ENCODE peak calls at places on chromosomes 12 and 14, in four cellular contexts. One of them, this sample, is unnamed.

GRCh38 chr14:50001999-50002925 is 109.4 kb downstream of the ARF6 start:
- DNase-seq in hepatocyte: no peak
- DNase-seq in A673: no peak
- DNase-seq in left ventricle myocardium inferior: no peak
- DNase-seq in this sample: peak; percentile 62

GRCh38 chr12:131694116-131694838 is 16.6 kb upstream of the SFSWAP start:
- DNase-seq in A673: no peak
- DNase-seq in left ventricle myocardium inferior: no peak
- DNase-seq in hepatocyte: no peak
- DNase-seq in this sample: no peak

GRCh38 chr12:31507966-31508365 is 83.0 kb downstream of the DENND5B start:
- DNase-seq in A673: no peak
- DNase-seq in hepatocyte: no peak
- DNase-seq in left ventricle myocardium inferior: no peak
- DNase-seq in this sample: no peak

GRCh38 chr14:73381379-73382013 is 76.8 kb downstream of the NUMB start:
- DNase-seq in A673: no peak
- DNase-seq in hepatocyte: no peak
- DNase-seq in left ventricle myocardium inferior: no peak
- DNase-seq in this sample: no peak

GRCh38 chr14:77543240-77543551 is 44.6 kb upstream of the ISM2 start:
- DNase-seq in A673: no peak
- DNase-seq in left ventricle myocardium inferior: no peak
- DNase-seq in hepatocyte: no peak
- DNase-seq in this sample: no peak

GRCh38 chr14:74244115-74244514 is 4.9 kb downstream of the VSX2 start:
- DNase-seq in A673: no peak
- DNase-seq in hepatocyte: no peak
- DNase-seq in left ventricle myocardium inferior: no peak
- DNase-seq in this sample: no peak

GRCh38 chr12:26268841-26269553 is 73.6 kb downstream of the SSPN start:
- DNase-seq in left ventricle myocardium inferior: no peak
- DNase-seq in A673: no peak
- DNase-seq in hepatocyte: peak; percentile 31
- DNase-seq in this sample: no peak

GRCh38 chr14:30759172-30760125 is 114.9 kb upstream of the COCH start:
- DNase-seq in left ventricle myocardium inferior: no peak
- DNase-seq in A673: no peak
- DNase-seq in hepatocyte: no peak
- DNase-seq in this sample: no peak

GRCh38 chr12:52836042-52836466 is 1.9 kb upstream of the KRT79 start:
- DNase-seq in hepatocyte: no peak
- DNase-seq in A673: no peak
- DNase-seq in left ventricle myocardium inferior: no peak
- DNase-seq in this sample: peak; percentile 4

GRCh38 chr14:36852853-36853634 is 191.4 kb downstream of the PAX9 start:
- DNase-seq in A673: no peak
- DNase-seq in left ventricle myocardium inferior: no peak
- DNase-seq in hepatocyte: peak; percentile 14
- DNase-seq in this sample: no peak

GRCh38 chr12:46374286-46374685 is 1.7 kb upstream of the SLC38A2 start:
- DNase-seq in left ventricle myocardium inferior: no peak
- DNase-seq in hepatocyte: no peak
- DNase-seq in A673: no peak
- DNase-seq in this sample: no peak

GRCh38 chr14:92513966-92514843 is 624 bp downstream of the RIN3 start:
- DNase-seq in left ventricle myocardium inferior: no peak
- DNase-seq in hepatocyte: peak; percentile 52
- DNase-seq in A673: no peak
- DNase-seq in this sample: peak; percentile 65

GRCh38 chr14:20190596-20190995 is at the start of gene OR11G2:
- DNase-seq in left ventricle myocardium inferior: no peak
- DNase-seq in hepatocyte: no peak
- DNase-seq in A673: no peak
- DNase-seq in this sample: no peak

GRCh38 chr14:60161176-60162107 is 3.8 kb downstream of the DHRS7 start:
- DNase-seq in hepatocyte: no peak
- DNase-seq in A673: no peak
- DNase-seq in left ventricle myocardium inferior: no peak
- DNase-seq in this sample: no peak

GRCh38 chr12:52903855-52904508 is 894 bp downstream of the KRT8 start:
- DNase-seq in A673: no peak
- DNase-seq in left ventricle myocardium inferior: peak; percentile 31
- DNase-seq in hepatocyte: peak; percentile 86
- DNase-seq in this sample: no peak

GRCh38 chr12:117761528-117762100 is 207.2 kb downstream of the KSR2 start:
- DNase-seq in A673: no peak
- DNase-seq in left ventricle myocardium inferior: no peak
- DNase-seq in hepatocyte: no peak
- DNase-seq in this sample: no peak

GRCh38 chr14:102523200-102524025 is 13.8 kb upstream of the ANKRD9 start:
- DNase-seq in hepatocyte: peak; percentile 14
- DNase-seq in A673: peak; percentile 84
- DNase-seq in left ventricle myocardium inferior: no peak
- DNase-seq in this sample: no peak

GRCh38 chr12:49489720-49490119 is 49.1 kb upstream of the KCNH3 start:
- DNase-seq in hepatocyte: no peak
- DNase-seq in left ventricle myocardium inferior: no peak
- DNase-seq in A673: peak; percentile 41
- DNase-seq in this sample: no peak

GRCh38 chr12:3218150-3218845 is 141.1 kb downstream of the TSPAN9 start:
- DNase-seq in hepatocyte: peak; percentile 70
- DNase-seq in A673: peak; percentile 80
- DNase-seq in left ventricle myocardium inferior: peak; percentile 85
- DNase-seq in this sample: no peak

GRCh38 chr14:68074765-68075381 is 255.3 kb downstream of the RAD51B start:
- DNase-seq in hepatocyte: no peak
- DNase-seq in A673: no peak
- DNase-seq in left ventricle myocardium inferior: no peak
- DNase-seq in this sample: no peak

GRCh38 chr14:88639221-88639620 is 76.4 kb downstream of the ZC3H14 start:
- DNase-seq in hepatocyte: no peak
- DNase-seq in A673: no peak
- DNase-seq in left ventricle myocardium inferior: no peak
- DNase-seq in this sample: no peak

GRCh38 chr14:68682166-68683103 is 110.4 kb downstream of the ZFP36L1 start:
- DNase-seq in A673: peak; percentile 98
- DNase-seq in hepatocyte: peak; percentile 71
- DNase-seq in left ventricle myocardium inferior: no peak
- DNase-seq in this sample: no peak

GRCh38 chr14:99578541-99579044 is 25.4 kb downstream of the CCDC85C start:
- DNase-seq in A673: no peak
- DNase-seq in hepatocyte: no peak
- DNase-seq in left ventricle myocardium inferior: peak; percentile 55
- DNase-seq in this sample: no peak

GRCh38 chr12:13784504-13784903 is 196.9 kb downstream of the GRIN2B start:
- DNase-seq in A673: no peak
- DNase-seq in hepatocyte: no peak
- DNase-seq in left ventricle myocardium inferior: peak; percentile 21
- DNase-seq in this sample: no peak

GRCh38 chr12:466762-467161 is 7.0 kb downstream of the B4GALNT3 start:
- DNase-seq in hepatocyte: no peak
- DNase-seq in left ventricle myocardium inferior: no peak
- DNase-seq in A673: no peak
- DNase-seq in this sample: no peak

GRCh38 chr12:91990525-91990924 is 155.1 kb downstream of the BTG1 start:
- DNase-seq in hepatocyte: no peak
- DNase-seq in A673: no peak
- DNase-seq in left ventricle myocardium inferior: no peak
- DNase-seq in this sample: no peak

GRCh38 chr12:91988571-91988970 is 157.1 kb downstream of the BTG1 start:
- DNase-seq in left ventricle myocardium inferior: no peak
- DNase-seq in hepatocyte: no peak
- DNase-seq in A673: no peak
- DNase-seq in this sample: no peak

GRCh38 chr12:91986084-91986483 is 159.6 kb downstream of the BTG1 start:
- DNase-seq in hepatocyte: no peak
- DNase-seq in left ventricle myocardium inferior: no peak
- DNase-seq in A673: no peak
- DNase-seq in this sample: no peak

GRCh38 chr12:91989143-91989542 is 156.5 kb downstream of the BTG1 start:
- DNase-seq in hepatocyte: no peak
- DNase-seq in left ventricle myocardium inferior: no peak
- DNase-seq in A673: no peak
- DNase-seq in this sample: no peak

GRCh38 chr12:91988076-91988475 is 157.6 kb downstream of the BTG1 start:
- DNase-seq in A673: no peak
- DNase-seq in hepatocyte: no peak
- DNase-seq in left ventricle myocardium inferior: no peak
- DNase-seq in this sample: no peak
- H3K27ac ChIP-seq in A673: no peak overlapping the region
- H3K27ac ChIP-seq in hepatocyte: no peak overlapping the region
- H3K27ac ChIP-seq in left ventricle myocardium inferior: peak overlapping the region; percentile 29
- H3K27ac ChIP-seq in this sample: no peak overlapping the region

GRCh38 chr12:66013224-66013623 is 117.3 kb downstream of the LLPH start:
- DNase-seq in hepatocyte: no peak
- DNase-seq in left ventricle myocardium inferior: no peak
- DNase-seq in A673: no peak
- DNase-seq in this sample: no peak

GRCh38 chr12:66014818-66015217 is 115.7 kb downstream of the LLPH start:
- DNase-seq in hepatocyte: no peak
- DNase-seq in A673: no peak
- DNase-seq in left ventricle myocardium inferior: no peak
- DNase-seq in this sample: no peak

GRCh38 chr12:66020481-66020880 is 110.1 kb downstream of the LLPH start:
- DNase-seq in A673: no peak
- DNase-seq in left ventricle myocardium inferior: no peak
- DNase-seq in hepatocyte: no peak
- DNase-seq in this sample: no peak

DNA sequence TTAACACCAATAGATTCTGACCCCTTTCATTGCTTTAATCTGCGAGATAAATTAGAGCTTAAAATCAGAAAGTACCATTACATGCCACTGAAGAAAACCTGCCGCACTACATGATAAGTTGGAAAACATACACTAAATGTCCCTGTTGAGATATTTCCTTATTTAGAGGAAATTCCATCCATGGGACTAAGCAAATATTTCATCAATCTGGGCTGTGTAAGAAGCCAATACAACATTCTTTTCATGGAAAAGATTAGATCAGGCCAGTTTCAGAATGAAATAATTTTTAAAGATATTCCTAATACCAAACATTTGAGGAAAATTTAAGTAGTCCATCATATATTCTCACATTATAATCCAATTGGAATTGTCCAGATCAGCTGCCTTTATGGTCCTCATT is 112.8 kb downstream of the LLPH start:
- DNase-seq in hepatocyte: no peak
- DNase-seq in A673: no peak
- DNase-seq in left ventricle myocardium inferior: no peak
- DNase-seq in this sample: no peak
- H3K27ac ChIP-seq in hepatocyte: no peak overlapping the region
- H3K27ac ChIP-seq in A673: no peak overlapping the region
- H3K27ac ChIP-seq in left ventricle myocardium inferior: no peak overlapping the region
- H3K27ac ChIP-seq in this sample: no peak overlapping the region

GRCh38 chr12:111993290-111994150 is 19.4 kb downstream of the TMEM116 start:
- DNase-seq in hepatocyte: no peak
- DNase-seq in left ventricle myocardium inferior: no peak
- DNase-seq in A673: no peak
- DNase-seq in this sample: peak; percentile 63
- H3K27ac ChIP-seq in hepatocyte: no peak overlapping the region
- H3K27ac ChIP-seq in left ventricle myocardium inferior: peak overlapping the region; percentile 43
- H3K27ac ChIP-seq in A673: no peak overlapping the region
- H3K27ac ChIP-seq in this sample: peak overlapping the region; percentile 48

DNA sequence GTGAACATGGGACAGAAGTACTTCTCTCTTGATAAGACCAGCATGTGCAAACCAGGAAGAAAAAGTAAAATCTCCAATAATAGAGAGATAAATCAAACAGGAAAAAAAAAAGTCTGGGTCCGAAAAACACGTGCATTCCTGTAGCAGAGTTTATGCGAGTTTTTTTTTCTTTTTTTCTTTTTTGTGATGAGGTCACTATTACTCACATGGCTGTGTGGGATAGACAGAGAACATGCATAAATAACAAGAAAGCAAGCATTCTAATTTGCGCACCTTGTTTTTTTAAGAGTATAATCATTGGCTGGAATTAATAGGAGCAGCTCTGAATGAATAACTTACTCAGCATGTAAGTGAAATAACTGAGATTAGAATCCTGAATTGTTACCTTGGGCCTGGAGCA is 91.9 kb upstream of the CPM start:
- DNase-seq in A673: no peak
- DNase-seq in left ventricle myocardium inferior: no peak
- DNase-seq in hepatocyte: no peak
- DNase-seq in this sample: no peak
- H3K27ac ChIP-seq in A673: no peak overlapping the region
- H3K27ac ChIP-seq in left ventricle myocardium inferior: no peak overlapping the region
- H3K27ac ChIP-seq in hepatocyte: peak overlapping the region; percentile 82
- H3K27ac ChIP-seq in this sample: no peak overlapping the region

GRCh38 chr14:44316647-44317432 is 190.2 kb downstream of the FSCB start:
- DNase-seq in hepatocyte: peak; percentile 85
- DNase-seq in left ventricle myocardium inferior: no peak
- DNase-seq in A673: peak; percentile 93
- DNase-seq in this sample: no peak
- H3K27ac ChIP-seq in hepatocyte: peak overlapping the region; percentile 78
- H3K27ac ChIP-seq in left ventricle myocardium inferior: no peak overlapping the region
- H3K27ac ChIP-seq in A673: peak overlapping the region; percentile 21
- H3K27ac ChIP-seq in this sample: no peak overlapping the region

DNA sequence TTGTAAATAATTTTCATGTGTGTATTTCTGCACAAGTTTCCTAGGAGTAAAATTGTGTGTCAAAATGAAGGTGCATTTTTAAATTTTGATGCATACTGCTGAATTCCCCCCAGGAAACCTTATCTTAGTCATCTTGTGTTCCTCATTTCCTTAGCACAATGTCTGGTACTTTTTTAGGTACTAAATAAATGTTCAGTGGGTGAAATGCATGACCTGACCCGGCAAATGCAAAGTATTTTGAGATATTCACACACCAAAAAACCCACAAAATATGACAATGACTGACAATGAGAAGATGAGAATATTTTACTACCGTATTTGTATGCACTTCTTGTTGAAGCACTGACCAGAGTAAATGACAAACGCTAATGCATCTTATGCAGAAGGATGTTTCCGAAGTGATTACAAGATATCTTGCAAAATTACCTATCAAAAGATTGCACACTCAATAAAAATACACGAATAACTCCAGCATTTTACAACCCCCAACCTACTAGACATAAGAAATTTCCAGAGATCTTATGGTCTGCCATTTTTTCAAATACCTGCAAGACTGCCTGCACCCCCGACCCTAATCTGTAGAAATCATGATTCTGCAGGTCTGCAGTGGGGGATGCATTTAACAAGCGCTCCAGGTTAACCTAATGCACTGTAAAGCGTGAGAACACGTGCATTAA is 895 bp upstream of the PRKAB1 start:
- DNase-seq in hepatocyte: no peak
- DNase-seq in A673: no peak
- DNase-seq in left ventricle myocardium inferior: no peak
- DNase-seq in this sample: no peak
- H3K27ac ChIP-seq in hepatocyte: no peak overlapping the region
- H3K27ac ChIP-seq in A673: no peak overlapping the region
- H3K27ac ChIP-seq in left ventricle myocardium inferior: peak overlapping the region; percentile 92
- H3K27ac ChIP-seq in this sample: peak overlapping the region; percentile 71

DNA sequence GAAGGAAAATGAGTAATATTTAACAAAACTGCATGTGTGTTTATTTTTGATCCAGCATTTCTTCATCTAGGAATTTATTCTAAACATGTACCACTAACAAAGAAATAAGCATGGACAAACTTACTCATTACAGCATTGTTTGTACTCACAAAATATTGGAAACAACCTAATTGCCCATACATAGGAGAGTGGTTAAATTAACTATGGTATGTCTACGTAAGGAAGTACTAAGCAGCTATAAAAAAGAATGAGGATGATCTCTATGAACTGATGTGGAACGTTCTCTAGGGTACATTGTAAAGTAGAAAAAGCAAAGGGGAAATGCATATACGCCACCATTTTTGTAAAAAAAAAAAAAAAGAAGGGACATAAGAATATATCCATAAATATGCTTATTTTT is 17.4 kb upstream of the TAS2R42 start:
- DNase-seq in A673: no peak
- DNase-seq in hepatocyte: no peak
- DNase-seq in left ventricle myocardium inferior: no peak
- DNase-seq in this sample: no peak
- H3K27ac ChIP-seq in A673: no peak overlapping the region
- H3K27ac ChIP-seq in hepatocyte: no peak overlapping the region
- H3K27ac ChIP-seq in left ventricle myocardium inferior: no peak overlapping the region
- H3K27ac ChIP-seq in this sample: no peak overlapping the region

This sample was measured in CD8-positive, alpha-beta memory T cell.